ENCODE peak calls at places on chromosomes 11 and 22, in four cellular contexts. O is uterus, J is keratinocyte, H is adrenal gland. W is an unnamed sample. For H3K4me1, the result is how much of the 10 kb centered on the place peaks cover.

GRCh38 chr11:12746593-12747097 is 72.4 kb downstream of the TEAD1 start:
- DNase-seq in H (no peak), O (peak), J (no peak), W (peak)

GRCh38 chr22:40014661-40015255 is 20.0 kb downstream of the FAM83F start:
- DNase-seq in H (no peak), O (no peak), J (no peak), W (no peak)

GRCh38 chr22:50329236-50329635 is 2.4 kb upstream of the DENND6B start:
- DNase-seq in J (no peak), H (no peak), O (no peak), W (no peak)

GRCh38 chr22:37199839-37200161 is 11.8 kb upstream of the C1QTNF6 start:
- DNase-seq in O (no peak), H (peak), J (no peak), W (peak)

GRCh38 chr11:11155962-11156815 is 196.9 kb downstream of the CSNK2A3 start:
- DNase-seq in H (no peak), J (no peak), O (no peak), W (no peak)

GRCh38 chr11:118907051-118907748 is 18.5 kb downstream of the BCL9L start:
- DNase-seq in H (peak), J (no peak), O (peak), W (peak)

GRCh38 chr11:30107899-30108298 is 91.1 kb upstream of the KCNA4 start:
- DNase-seq in O (no peak), H (peak), J (no peak), W (no peak)

GRCh38 chr22:37559901-37560681 is at the start of gene CDC42EP1:
- DNase-seq in O (peak), H (peak), J (no peak), W (peak)

GRCh38 chr11:45724145-45724544 is 58.7 kb upstream of the CHST1 start:
- DNase-seq in O (no peak), H (no peak), J (no peak), W (no peak)

GRCh38 chr11:47332791-47333525 is 19.5 kb downstream of the MYBPC3 start:
- DNase-seq in O (no peak), J (no peak), H (no peak), W (no peak)

GRCh38 chr22:40635008-40635939 is 1.2 kb downstream of the MRTFA start:
- DNase-seq in O (peak), H (peak), J (no peak), W (no peak)

GRCh38 chr22:45600791-45601730 is 70.6 kb upstream of the ATXN10 start:
- DNase-seq in O (no peak), J (no peak), H (no peak), W (no peak)

DNA sequence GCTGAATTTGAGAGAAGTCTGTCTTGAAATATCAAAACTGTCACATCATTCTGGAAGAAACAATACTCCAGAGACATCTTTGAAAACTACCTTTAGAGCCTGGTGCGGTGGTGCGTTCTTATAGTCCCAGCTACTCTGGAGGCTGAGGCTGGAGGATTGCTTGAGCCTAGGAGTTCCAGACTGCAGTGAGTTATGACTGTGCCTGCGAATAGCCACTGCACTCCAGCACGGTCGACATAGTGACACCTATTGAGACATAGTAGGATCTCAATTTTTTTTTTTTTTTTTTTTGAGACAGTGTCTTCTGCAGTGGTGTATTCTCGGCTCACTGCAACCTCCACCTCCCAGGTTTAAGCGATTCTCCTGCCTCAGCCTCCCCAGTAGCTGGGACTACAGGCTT is 11.5 kb upstream of the AIFM3 start:
- DNase-seq in J (no peak), O (no peak), H (no peak), W (no peak)
- H3K4me1 ChIP-seq in J (under half), O (under half), H (under half), W (under half)

DNA sequence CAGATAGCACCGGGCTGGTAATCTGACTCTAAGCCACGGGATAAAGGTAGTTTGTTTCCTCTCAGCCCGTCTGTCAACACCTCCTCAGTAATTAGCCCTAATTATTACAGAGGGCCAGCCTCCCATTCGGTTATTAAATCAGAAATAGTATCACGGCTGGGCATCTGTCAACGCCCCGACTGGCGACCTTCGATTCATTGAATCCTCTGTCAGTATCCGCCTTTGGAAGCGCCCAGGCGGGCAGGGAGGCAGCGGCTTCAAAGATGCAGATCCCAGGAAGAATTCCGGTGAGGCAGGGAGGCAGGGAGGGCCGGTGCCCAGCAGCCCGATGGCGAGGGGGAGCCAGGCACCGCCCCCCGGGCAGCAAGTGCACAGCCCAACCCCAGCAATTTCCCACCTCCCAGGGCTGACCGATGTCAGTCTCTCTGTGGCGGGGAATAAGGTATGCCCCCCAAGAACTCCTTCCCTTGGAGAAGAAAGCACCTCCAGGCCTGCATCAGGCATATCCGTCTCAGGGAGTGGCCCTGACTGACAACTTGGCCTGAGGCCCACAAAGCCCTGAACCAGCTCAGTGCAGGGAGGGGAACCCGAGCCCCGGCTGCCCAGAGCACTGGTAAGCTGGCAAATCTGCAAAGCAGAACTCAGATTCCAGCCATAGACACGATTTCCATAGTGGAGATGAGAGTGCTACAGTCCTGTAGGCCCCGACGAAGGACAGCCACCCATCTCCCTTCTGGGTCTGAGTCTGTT is 11.4 kb downstream of the GNB1L start:
- DNase-seq in H (no peak), J (no peak), O (no peak), W (no peak)
- H3K27ac ChIP-seq in H (no peak), J (no peak), O (peak), W (no peak)

DNA sequence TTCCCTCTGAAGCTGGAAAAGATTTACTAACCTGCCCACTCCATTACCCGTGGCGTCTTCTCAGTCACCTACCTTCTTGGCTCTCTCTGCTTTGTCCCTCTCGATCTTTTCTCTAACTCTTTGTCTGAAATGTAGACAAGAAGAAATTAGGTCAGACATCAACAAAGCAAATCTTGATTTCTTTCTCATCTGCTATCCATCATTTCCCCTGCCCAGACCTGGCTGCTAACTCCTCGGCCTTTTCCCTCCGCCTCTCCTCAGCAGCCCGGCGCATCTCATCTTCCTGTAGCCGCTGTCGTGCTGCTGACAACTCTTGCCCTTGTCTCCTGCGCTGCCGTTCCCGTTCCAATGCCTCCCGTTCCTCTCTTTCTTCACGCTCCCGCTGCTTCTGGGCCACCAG is 1.2 kb downstream of the UBXN1 start:
- DNase-seq in O (no peak), J (no peak), H (no peak), W (no peak)
- H3K4me3 ChIP-seq in O (no peak), J (peak), H (no peak), W (peak)

DNA sequence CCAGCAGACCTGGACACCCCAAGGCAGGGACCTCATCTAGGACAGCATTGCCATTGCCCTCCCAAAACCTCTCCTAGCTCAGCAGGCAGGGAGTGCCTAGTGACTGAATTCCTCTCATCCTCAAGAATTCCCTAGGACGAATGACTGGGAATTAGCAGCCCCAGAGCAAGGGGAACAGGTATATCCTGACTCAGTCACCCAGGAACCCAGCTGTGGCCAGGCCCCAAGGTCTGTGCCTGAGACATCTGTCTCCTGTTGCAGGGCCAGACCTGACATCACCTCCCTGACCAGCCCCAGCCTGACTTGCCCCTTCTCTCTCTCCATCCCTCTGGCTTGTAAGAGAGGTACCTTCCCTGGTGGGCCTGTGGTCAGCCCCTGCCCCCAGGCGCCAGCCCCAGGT is 39.0 kb upstream of the SUSD2 start:
- DNase-seq in O (no peak), J (no peak), H (no peak), W (no peak)
- H3K4me1 ChIP-seq in O (under half), J (under half), H (under half), W (under half)

GRCh38 chr11:17766590-17766989 is 32.0 kb downstream of the KCNC1 start:
- DNase-seq in J (no peak), H (no peak), O (no peak), W (no peak)
- H3K27ac ChIP-seq in J (no peak), H (no peak), O (no peak), W (no peak)

DNA sequence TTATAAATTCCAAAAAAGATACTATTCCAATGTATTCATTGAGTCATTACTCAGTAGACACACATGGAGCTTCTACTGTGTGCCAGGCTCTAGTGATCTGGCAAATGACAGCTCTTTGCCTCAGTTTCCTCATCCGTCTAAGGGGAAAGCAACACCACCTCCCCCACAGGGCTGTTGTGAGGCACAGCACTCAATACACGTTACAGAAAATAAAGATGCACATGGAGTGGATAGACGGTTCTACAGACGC is 6.5 kb upstream of the MALAT1 start:
- DNase-seq in H (no peak), J (no peak), O (no peak), W (no peak)
- H3K4me3 ChIP-seq in H (no peak), J (peak), O (no peak), W (no peak)

DNA sequence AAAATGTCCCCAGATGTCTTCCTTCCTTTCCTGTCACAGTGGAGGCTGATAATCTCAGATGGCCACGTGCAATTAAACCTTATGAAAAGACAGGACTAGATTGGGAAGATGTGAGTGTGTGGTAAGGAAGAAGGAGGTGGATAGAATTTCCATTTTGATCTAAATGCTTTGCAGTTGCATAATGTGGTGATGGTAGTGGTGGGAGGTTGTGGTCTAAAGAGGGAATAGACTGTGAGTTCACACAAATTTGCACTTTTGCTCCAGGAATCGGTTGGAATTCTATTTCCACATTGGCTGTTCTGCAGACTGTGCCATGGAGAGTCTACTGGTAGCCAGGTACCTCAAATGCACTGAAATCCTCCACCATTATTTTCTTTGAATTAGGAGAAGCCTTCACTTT is 93.3 kb downstream of the ZBTB16 start:
- DNase-seq in J (no peak), O (no peak), H (no peak), W (no peak)
- H3K4me1 ChIP-seq in J (under half), O (under half), H (under half), W (under half)

DNA sequence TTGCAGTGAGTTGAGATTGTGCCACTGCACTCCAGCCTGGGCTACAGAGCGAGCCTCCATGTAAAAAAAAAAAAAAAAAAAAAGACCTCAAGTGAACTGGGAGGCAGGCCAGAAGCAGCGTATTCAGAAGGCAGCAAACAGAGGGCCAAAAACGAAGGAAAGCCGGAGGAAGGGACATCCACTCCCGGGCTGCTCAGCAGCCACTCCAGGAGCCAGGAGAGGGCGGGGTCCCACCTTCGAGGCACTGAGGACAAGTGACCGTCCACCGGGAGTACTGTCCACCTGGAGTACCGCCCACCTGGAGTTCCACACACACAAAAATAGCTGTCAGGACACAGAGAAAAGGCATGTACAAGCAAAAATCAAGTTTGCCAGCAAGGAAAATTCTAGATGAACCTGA is 5.5 kb downstream of the TOLLIP start:
- DNase-seq in J (no peak), O (no peak), H (peak), W (peak)
- H3K27ac ChIP-seq in J (peak), O (no peak), H (no peak), W (peak)

W was measured in pancreas.